ENCODE peak calls at places on chromosomes 7 and 10, in six cellular contexts. One of them, this sample, is unnamed.
A peak's percentile ranks its signal among the peaks of the same experiment; 100 is the strongest.

GRCh38 chr10:50395279-50395678 is 144.0 kb upstream of the ASAH2 start:
- DNase-seq in H1: no peak
- DNase-seq in IMR-90: peak; percentile 44
- DNase-seq in mesenchymal stem cell: peak; percentile 71
- DNase-seq in neuronal stem cell: no peak
- DNase-seq in trophoblast cell: no peak
- DNase-seq in this sample: no peak

GRCh38 chr10:131180086-131180485 is 131.4 kb downstream of the TCERG1L start:
- DNase-seq in H1: no peak
- DNase-seq in IMR-90: no peak
- DNase-seq in mesenchymal stem cell: no peak
- DNase-seq in neuronal stem cell: no peak
- DNase-seq in trophoblast cell: no peak
- DNase-seq in this sample: no peak

GRCh38 chr10:51005551-51005950 is 68.7 kb upstream of the PRKG1 start:
- DNase-seq in H1: no peak
- DNase-seq in IMR-90: no peak
- DNase-seq in mesenchymal stem cell: no peak
- DNase-seq in neuronal stem cell: no peak
- DNase-seq in trophoblast cell: no peak
- DNase-seq in this sample: no peak

GRCh38 chr7:30969604-30969970 is 5.8 kb downstream of the GHRHR start:
- DNase-seq in H1: no peak
- DNase-seq in IMR-90: no peak
- DNase-seq in mesenchymal stem cell: no peak
- DNase-seq in neuronal stem cell: no peak
- DNase-seq in trophoblast cell: no peak
- DNase-seq in this sample: no peak

GRCh38 chr10:87925570-87925969 is 62.1 kb downstream of the PTEN start:
- DNase-seq in H1: no peak
- DNase-seq in IMR-90: no peak
- DNase-seq in mesenchymal stem cell: no peak
- DNase-seq in neuronal stem cell: no peak
- DNase-seq in trophoblast cell: no peak
- DNase-seq in this sample: no peak

GRCh38 chr10:79173582-79174262 is 105.0 kb downstream of the ZMIZ1 start:
- DNase-seq in H1: no peak
- DNase-seq in IMR-90: no peak
- DNase-seq in mesenchymal stem cell: no peak
- DNase-seq in neuronal stem cell: no peak
- DNase-seq in trophoblast cell: no peak
- DNase-seq in this sample: no peak

GRCh38 chr10:104925232-104925851 is 284.3 kb downstream of the SORCS3 start:
- DNase-seq in H1: peak; percentile 13
- DNase-seq in IMR-90: no peak
- DNase-seq in mesenchymal stem cell: no peak
- DNase-seq in neuronal stem cell: peak; percentile 48
- DNase-seq in trophoblast cell: peak; percentile 32
- DNase-seq in this sample: peak; percentile 54

GRCh38 chr10:103859161-103860141 is 4.1 kb upstream of the SH3PXD2A start:
- DNase-seq in H1: peak; percentile 46
- DNase-seq in IMR-90: peak; percentile 74
- DNase-seq in mesenchymal stem cell: peak; percentile 88
- DNase-seq in neuronal stem cell: peak; percentile 65
- DNase-seq in trophoblast cell: peak; percentile 64
- DNase-seq in this sample: peak; percentile 81

GRCh38 chr10:102775201-102775972 is 31.6 kb downstream of the WBP1L start:
- DNase-seq in H1: no peak
- DNase-seq in IMR-90: peak; percentile 15
- DNase-seq in mesenchymal stem cell: peak; percentile 53
- DNase-seq in neuronal stem cell: no peak
- DNase-seq in trophoblast cell: no peak
- DNase-seq in this sample: no peak

GRCh38 chr10:122786269-122786668 is 59.4 kb downstream of the CUZD1 start:
- DNase-seq in H1: no peak
- DNase-seq in IMR-90: peak; percentile 33
- DNase-seq in mesenchymal stem cell: no peak
- DNase-seq in neuronal stem cell: peak; percentile 62
- DNase-seq in trophoblast cell: no peak
- DNase-seq in this sample: peak; percentile 80

GRCh38 chr10:123666318-123667291 is at the start of gene GPR26:
- DNase-seq in H1: no peak
- DNase-seq in IMR-90: no peak
- DNase-seq in mesenchymal stem cell: no peak
- DNase-seq in neuronal stem cell: peak; percentile 37
- DNase-seq in trophoblast cell: no peak
- DNase-seq in this sample: peak; percentile 56

GRCh38 chr7:108335264-108335918 is 120.8 kb downstream of the NRCAM start:
- DNase-seq in H1: no peak
- DNase-seq in IMR-90: no peak
- DNase-seq in mesenchymal stem cell: peak; percentile 4
- DNase-seq in neuronal stem cell: no peak
- DNase-seq in trophoblast cell: peak; percentile 6
- DNase-seq in this sample: no peak

GRCh38 chr10:4946349-4946717 is 16.9 kb upstream of the AKR1C1 start:
- DNase-seq in H1: no peak
- DNase-seq in IMR-90: peak; percentile 4
- DNase-seq in mesenchymal stem cell: no peak
- DNase-seq in neuronal stem cell: no peak
- DNase-seq in trophoblast cell: no peak
- DNase-seq in this sample: no peak

GRCh38 chr10:103696411-103697145 is 158.8 kb downstream of the SH3PXD2A start:
- DNase-seq in H1: peak; percentile 53
- DNase-seq in IMR-90: peak; percentile 92
- DNase-seq in mesenchymal stem cell: peak; percentile 94
- DNase-seq in neuronal stem cell: no peak
- DNase-seq in trophoblast cell: peak; percentile 87
- DNase-seq in this sample: peak; percentile 97

GRCh38 chr10:80760914-80761371 is 223.2 kb downstream of the SH2D4B start:
- DNase-seq in H1: no peak
- DNase-seq in IMR-90: no peak
- DNase-seq in mesenchymal stem cell: no peak
- DNase-seq in neuronal stem cell: no peak
- DNase-seq in trophoblast cell: no peak
- DNase-seq in this sample: no peak

GRCh38 chr7:29105191-29105590 is 41.1 kb downstream of the CPVL start:
- DNase-seq in H1: no peak
- DNase-seq in IMR-90: no peak
- DNase-seq in mesenchymal stem cell: no peak
- DNase-seq in neuronal stem cell: no peak
- DNase-seq in trophoblast cell: peak; percentile 8
- DNase-seq in this sample: no peak

GRCh38 chr10:2463301-2463700 is 604.0 kb upstream of the PFKP start:
- DNase-seq in H1: no peak
- DNase-seq in IMR-90: no peak
- DNase-seq in mesenchymal stem cell: peak; percentile 34
- DNase-seq in neuronal stem cell: no peak
- DNase-seq in trophoblast cell: no peak
- DNase-seq in this sample: no peak

GRCh38 chr10:112763916-112764520 is 186.0 kb upstream of the TCF7L2 start:
- DNase-seq in H1: no peak
- DNase-seq in IMR-90: peak; percentile 83
- DNase-seq in mesenchymal stem cell: peak; percentile 45
- DNase-seq in neuronal stem cell: no peak
- DNase-seq in trophoblast cell: no peak
- DNase-seq in this sample: no peak
- H3K4me3 ChIP-seq in H1: no peak overlapping the region
- H3K4me3 ChIP-seq in IMR-90: no peak overlapping the region
- H3K4me3 ChIP-seq in mesenchymal stem cell: no peak overlapping the region
- H3K4me3 ChIP-seq in neuronal stem cell: no peak overlapping the region
- H3K4me3 ChIP-seq in trophoblast cell: no peak overlapping the region
- H3K4me3 ChIP-seq in this sample: no peak overlapping the region

GRCh38 chr10:60138842-60139241 is 232.5 kb upstream of the CCDC6 start:
- DNase-seq in H1: no peak
- DNase-seq in IMR-90: no peak
- DNase-seq in mesenchymal stem cell: no peak
- DNase-seq in neuronal stem cell: no peak
- DNase-seq in trophoblast cell: no peak
- DNase-seq in this sample: peak; percentile 53

GRCh38 chr10:60139290-60139689 is 232.9 kb upstream of the CCDC6 start:
- DNase-seq in H1: no peak
- DNase-seq in IMR-90: no peak
- DNase-seq in mesenchymal stem cell: no peak
- DNase-seq in neuronal stem cell: no peak
- DNase-seq in trophoblast cell: peak; percentile 32
- DNase-seq in this sample: no peak

GRCh38 chr10:60140681-60141632 is 234.6 kb upstream of the CCDC6 start:
- DNase-seq in H1: no peak
- DNase-seq in IMR-90: peak; percentile 13
- DNase-seq in mesenchymal stem cell: peak; percentile 90
- DNase-seq in neuronal stem cell: peak; percentile 77
- DNase-seq in trophoblast cell: no peak
- DNase-seq in this sample: peak; percentile 97

GRCh38 chr10:60138026-60138425 is 231.7 kb upstream of the CCDC6 start:
- DNase-seq in H1: no peak
- DNase-seq in IMR-90: no peak
- DNase-seq in mesenchymal stem cell: no peak
- DNase-seq in neuronal stem cell: no peak
- DNase-seq in trophoblast cell: no peak
- DNase-seq in this sample: no peak

DNA sequence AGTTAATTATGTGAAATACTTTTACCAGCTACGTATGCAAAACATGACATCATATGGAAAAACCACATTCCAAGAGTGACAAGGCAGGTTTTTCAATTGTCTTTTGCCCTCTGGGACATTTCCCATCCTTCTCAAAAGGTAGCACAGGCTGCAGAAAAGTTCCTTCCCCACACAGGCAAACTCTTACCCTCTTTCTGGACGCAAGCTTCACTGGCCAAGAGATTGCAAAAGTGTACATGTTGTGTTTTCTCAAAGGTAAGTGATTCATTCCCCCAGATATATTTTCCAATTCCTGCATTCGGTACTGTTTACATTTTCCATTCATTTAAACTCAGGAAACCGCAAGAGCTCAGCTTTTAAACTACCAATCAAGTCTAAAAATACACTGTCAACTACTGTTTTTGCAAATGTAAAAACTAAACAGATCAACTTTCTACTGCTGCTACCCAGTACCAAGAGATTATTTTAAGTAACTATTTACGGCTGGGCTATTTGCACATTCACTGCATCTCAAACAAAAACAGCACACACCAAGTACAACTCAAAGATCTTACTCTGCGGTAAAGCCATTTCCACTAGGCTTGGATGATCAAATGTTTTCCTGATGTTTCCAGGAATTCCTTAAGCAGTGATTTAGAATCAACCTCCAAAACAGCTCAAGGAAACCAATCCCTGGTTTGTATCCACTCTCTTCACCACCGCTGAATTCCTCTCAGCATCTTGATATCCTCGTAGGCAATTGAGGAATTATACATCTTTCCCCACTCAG is 233.6 kb upstream of the CCDC6 start:
- DNase-seq in H1: no peak
- DNase-seq in IMR-90: peak; percentile 72
- DNase-seq in mesenchymal stem cell: peak; percentile 90
- DNase-seq in neuronal stem cell: peak; percentile 33
- DNase-seq in trophoblast cell: peak; percentile 80
- DNase-seq in this sample: peak; percentile 93
- H3K23ac ChIP-seq in H1: no peak overlapping the region
- H3K23ac ChIP-seq in IMR-90: peak overlapping the region; percentile 35
- H3K23ac ChIP-seq in mesenchymal stem cell: no peak overlapping the region
- H3K23ac ChIP-seq in neuronal stem cell: no peak overlapping the region
- H3K23ac ChIP-seq in trophoblast cell: no peak overlapping the region
- H3K23ac ChIP-seq in this sample: no peak overlapping the region

GRCh38 chr7:73647725-73648592 is 19.7 kb upstream of the VPS37D start:
- DNase-seq in H1: no peak
- DNase-seq in IMR-90: no peak
- DNase-seq in mesenchymal stem cell: no peak
- DNase-seq in neuronal stem cell: no peak
- DNase-seq in trophoblast cell: no peak
- DNase-seq in this sample: no peak
- H2BK120ac ChIP-seq in H1: no peak overlapping the region
- H2BK120ac ChIP-seq in IMR-90: no peak overlapping the region
- H2BK120ac ChIP-seq in mesenchymal stem cell: no peak overlapping the region
- H2BK120ac ChIP-seq in neuronal stem cell: peak overlapping the region; percentile 38
- H2BK120ac ChIP-seq in trophoblast cell: no peak overlapping the region
- H2BK120ac ChIP-seq in this sample: no peak overlapping the region

GRCh38 chr7:100492738-100493475 is 9.2 kb downstream of the NYAP1 start:
- DNase-seq in H1: no peak
- DNase-seq in IMR-90: no peak
- DNase-seq in mesenchymal stem cell: no peak
- DNase-seq in neuronal stem cell: no peak
- DNase-seq in trophoblast cell: no peak
- DNase-seq in this sample: no peak
- H3K4me3 ChIP-seq in H1: peak overlapping the region; percentile 68
- H3K4me3 ChIP-seq in IMR-90: no peak overlapping the region
- H3K4me3 ChIP-seq in mesenchymal stem cell: no peak overlapping the region
- H3K4me3 ChIP-seq in neuronal stem cell: no peak overlapping the region
- H3K4me3 ChIP-seq in trophoblast cell: no peak overlapping the region
- H3K4me3 ChIP-seq in this sample: no peak overlapping the region

GRCh38 chr7:105003275-105003674 is 10.7 kb upstream of the KMT2E start:
- DNase-seq in H1: no peak
- DNase-seq in IMR-90: peak; percentile 82
- DNase-seq in mesenchymal stem cell: peak; percentile 77
- DNase-seq in neuronal stem cell: no peak
- DNase-seq in trophoblast cell: no peak
- DNase-seq in this sample: no peak
- H3K23ac ChIP-seq in H1: no peak overlapping the region
- H3K23ac ChIP-seq in IMR-90: peak overlapping the region; percentile 87
- H3K23ac ChIP-seq in mesenchymal stem cell: no peak overlapping the region
- H3K23ac ChIP-seq in neuronal stem cell: no peak overlapping the region
- H3K23ac ChIP-seq in trophoblast cell: no peak overlapping the region
- H3K23ac ChIP-seq in this sample: no peak overlapping the region

GRCh38 chr7:104983620-104984539 is 30.1 kb upstream of the KMT2E start:
- DNase-seq in H1: peak; percentile 58
- DNase-seq in IMR-90: peak; percentile 81
- DNase-seq in mesenchymal stem cell: peak; percentile 93
- DNase-seq in neuronal stem cell: peak; percentile 72
- DNase-seq in trophoblast cell: peak; percentile 33
- DNase-seq in this sample: peak; percentile 93
- H2BK120ac ChIP-seq in H1: no peak overlapping the region
- H2BK120ac ChIP-seq in IMR-90: peak overlapping the region; percentile 86
- H2BK120ac ChIP-seq in mesenchymal stem cell: peak overlapping the region; percentile 92
- H2BK120ac ChIP-seq in neuronal stem cell: no peak overlapping the region
- H2BK120ac ChIP-seq in trophoblast cell: peak overlapping the region; percentile 74
- H2BK120ac ChIP-seq in this sample: no peak overlapping the region

DNA sequence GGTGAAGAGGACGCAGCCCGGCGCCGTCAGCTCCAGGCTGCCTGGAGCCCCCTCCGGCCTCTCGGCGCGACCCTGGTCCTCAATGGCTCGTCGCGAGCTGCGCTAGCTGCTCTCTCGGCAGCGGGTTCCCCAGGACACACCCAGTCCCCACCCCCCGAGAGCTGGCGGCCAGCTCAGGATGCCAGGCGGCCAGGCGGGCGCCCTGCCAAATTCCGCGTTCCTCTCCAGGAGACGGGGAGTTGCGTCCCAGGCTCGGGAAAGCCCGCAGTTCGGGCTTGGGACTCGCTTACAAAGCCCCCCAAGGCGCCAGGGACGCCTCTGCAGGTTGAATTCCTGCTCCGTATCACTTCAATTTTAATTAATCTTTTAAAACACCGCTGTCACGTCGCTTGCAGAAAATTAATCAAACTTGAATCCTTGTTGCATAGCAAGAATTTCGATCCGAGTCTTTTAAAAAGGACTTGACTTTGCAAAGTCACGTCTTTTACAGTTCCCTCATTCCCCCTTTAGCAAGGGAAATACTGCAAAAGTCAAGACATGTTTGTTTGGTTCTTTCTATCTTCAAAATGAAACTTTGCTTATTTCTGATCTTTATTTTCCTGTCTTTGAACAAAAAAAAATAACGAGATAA is 28.2 kb downstream of the SKIDA1 start:
- DNase-seq in H1: no peak
- DNase-seq in IMR-90: peak; percentile 62
- DNase-seq in mesenchymal stem cell: peak; percentile 84
- DNase-seq in neuronal stem cell: no peak
- DNase-seq in trophoblast cell: peak; percentile 65
- DNase-seq in this sample: peak; percentile 93
- H3K4me3 ChIP-seq in H1: peak overlapping the region; percentile 73
- H3K4me3 ChIP-seq in IMR-90: peak overlapping the region; percentile 91
- H3K4me3 ChIP-seq in mesenchymal stem cell: peak overlapping the region; percentile 90
- H3K4me3 ChIP-seq in neuronal stem cell: peak overlapping the region; percentile 99
- H3K4me3 ChIP-seq in trophoblast cell: peak overlapping the region; percentile 78
- H3K4me3 ChIP-seq in this sample: peak overlapping the region; percentile 87